ENCODE peak calls at places on chromosomes 11 and 22, in seven cellular contexts. C, H, T, X, A, G and L are unnamed samples.

GRCh38 chr22:30863161-30863833 is 105.3 kb downstream of the MORC2 start:
- DNase-seq in C (no peak), H (peak), T (no peak), X (no peak), A (no peak), G (no peak), L (peak)

GRCh38 chr11:18046116-18046777 is at the start of gene TPH1:
- DNase-seq in C (peak), H (peak), T (peak), X (peak), A (no peak), G (no peak), L (peak)

GRCh38 chr11:68518191-68518590 is 57.6 kb downstream of the PPP6R3 start:
- DNase-seq in C (no peak), H (no peak), T (no peak), X (no peak), A (no peak), G (no peak), L (no peak)

GRCh38 chr11:74162688-74163467 is 7.9 kb downstream of the C2CD3 start:
- DNase-seq in C (no peak), H (no peak), T (no peak), X (no peak), A (no peak), G (no peak), L (no peak)

GRCh38 chr11:70661763-70662501 is 263.6 kb downstream of the CTTN start:
- DNase-seq in C (no peak), H (no peak), T (peak), X (no peak), A (no peak), G (peak), L (no peak)

GRCh38 chr11:107011977-107012376 is 6.3 kb downstream of the GUCY1A2 start:
- DNase-seq in C (no peak), H (no peak), T (peak), X (no peak), A (no peak), G (no peak), L (no peak)

GRCh38 chr11:8709002-8709672 is 26.5 kb downstream of the RPL27A start:
- DNase-seq in C (no peak), H (no peak), T (peak), X (peak), A (no peak), G (no peak), L (no peak)

GRCh38 chr11:64372802-64373597 is 14.0 kb downstream of the RPS6KA4 start:
- DNase-seq in C (peak), H (peak), T (peak), X (no peak), A (no peak), G (no peak), L (no peak)

GRCh38 chr11:73795925-73796632 is 8.4 kb downstream of the MRPL48 start:
- DNase-seq in C (no peak), H (no peak), T (no peak), X (peak), A (no peak), G (no peak), L (no peak)

GRCh38 chr11:103228807-103229206 is 119.6 kb downstream of the DYNC2H1 start:
- DNase-seq in C (no peak), H (no peak), T (no peak), X (no peak), A (no peak), G (no peak), L (no peak)

GRCh38 chr11:62145261-62145871 is 21.6 kb downstream of the INCENP start:
- DNase-seq in C (no peak), H (no peak), T (no peak), X (no peak), A (no peak), G (peak), L (peak)

GRCh38 chr22:33569547-33569946 is 350.7 kb downstream of the LARGE1 start:
- DNase-seq in C (no peak), H (no peak), T (no peak), X (no peak), A (no peak), G (no peak), L (no peak)

GRCh38 chr11:22244986-22245592 is 52.2 kb downstream of the ANO5 start:
- DNase-seq in C (no peak), H (peak), T (peak), X (peak), A (no peak), G (no peak), L (no peak)

GRCh38 chr11:1841511-1842148 is 2.8 kb downstream of the TNNI2 start:
- DNase-seq in C (no peak), H (no peak), T (no peak), X (peak), A (no peak), G (no peak), L (no peak)

GRCh38 chr11:86816251-86816726 is 15.9 kb downstream of the PRSS23 start:
- DNase-seq in C (no peak), H (no peak), T (peak), X (no peak), A (no peak), G (no peak), L (no peak)

GRCh38 chr11:60515144-60515855 is at the start of gene MS4A13:
- DNase-seq in C (no peak), H (no peak), T (no peak), X (no peak), A (no peak), G (no peak), L (no peak)

GRCh38 chr11:11028017-11028692 is 170.3 kb upstream of the ZBED5 start:
- DNase-seq in C (peak), H (peak), T (peak), X (peak), A (peak), G (no peak), L (peak)

GRCh38 chr11:10326080-10326964 is 21.4 kb downstream of the ADM start:
- DNase-seq in C (peak), H (peak), T (peak), X (peak), A (no peak), G (no peak), L (no peak)

GRCh38 chr11:14980854-14981253 is 8.7 kb upstream of the CALCA start:
- DNase-seq in C (no peak), H (no peak), T (peak), X (no peak), A (no peak), G (no peak), L (no peak)

GRCh38 chr11:70552441-70553150 is 154.3 kb downstream of the CTTN start:
- DNase-seq in C (no peak), H (no peak), T (no peak), X (no peak), A (no peak), G (no peak), L (no peak)

GRCh38 chr22:35554297-35554845 is 13.7 kb downstream of the RASD2 start:
- DNase-seq in C (no peak), H (no peak), T (no peak), X (no peak), A (no peak), G (no peak), L (no peak)

GRCh38 chr11:61021661-61022212 is 50.3 kb downstream of the CD6 start:
- DNase-seq in C (peak), H (peak), T (no peak), X (no peak), A (peak), G (peak), L (no peak)

GRCh38 chr11:10318527-10318802 is 13.6 kb downstream of the ADM start:
- DNase-seq in C (peak), H (peak), T (no peak), X (no peak), A (no peak), G (no peak), L (no peak)

GRCh38 chr22:47102648-47103047 is 340.2 kb downstream of the TBC1D22A start:
- DNase-seq in C (no peak), H (no peak), T (no peak), X (no peak), A (no peak), G (no peak), L (no peak)

GRCh38 chr11:57359896-57360690 is 20.9 kb downstream of the PRG3 start:
- DNase-seq in C (no peak), H (no peak), T (no peak), X (no peak), A (no peak), G (no peak), L (no peak)

GRCh38 chr11:57402188-57403066 is 12.0 kb upstream of the PRG2 start:
- DNase-seq in C (no peak), H (no peak), T (peak), X (no peak), A (no peak), G (no peak), L (no peak)

GRCh38 chr11:77799338-77799737 is 21.2 kb downstream of the RSF1 start:
- DNase-seq in C (no peak), H (no peak), T (peak), X (no peak), A (no peak), G (no peak), L (no peak)

GRCh38 chr11:37124384-37124783 is 526.3 kb upstream of the RAG2 start:
- DNase-seq in C (no peak), H (no peak), T (no peak), X (no peak), A (no peak), G (no peak), L (no peak)